ENCODE peak calls at places on chromosomes 4 and X, in five cellular contexts. M is A549, Z is RWPE1, T is heart left ventricle, W is choroid plexus epithelial cell. S is an unnamed sample.

GRCh38 chr4:33954759-33955158 is 2289.6 kb downstream of the ARAP2 start:
- DNase-seq in M (no peak), Z (no peak), T (peak), W (no peak), S (no peak)

GRCh38 chr4:94621491-94622080 is 136.2 kb upstream of the BMPR1B start:
- DNase-seq in M (peak), Z (peak), T (no peak), W (peak), S (no peak)

GRCh38 chr4:184453402-184454160 is 20.8 kb downstream of the IRF2 start:
- DNase-seq in M (no peak), Z (peak), T (no peak), W (peak), S (peak)

GRCh38 chr4:3290476-3290875 is 2.3 kb upstream of the RGS12 start:
- DNase-seq in M (no peak), Z (no peak), T (no peak), W (no peak), S (no peak)

GRCh38 chr4:24978291-24979072 is 52.3 kb downstream of the LGI2 start:
- DNase-seq in M (no peak), Z (no peak), T (no peak), W (no peak), S (no peak)

GRCh38 chr4:95386410-95386809 is 162.4 kb downstream of the UNC5C start:
- DNase-seq in M (no peak), Z (no peak), T (no peak), W (no peak), S (peak)

GRCh38 chr4:13543648-13544555 is at the start of gene NKX3-2:
- DNase-seq in M (no peak), Z (no peak), T (no peak), W (peak), S (no peak)

GRCh38 chr4:836003-836511 is 10.1 kb upstream of the CPLX1 start:
- DNase-seq in M (no peak), Z (no peak), T (no peak), W (no peak), S (no peak)

GRCh38 chrX:154466907-154467306 is 8.8 kb downstream of the PLXNA3 start:
- DNase-seq in M (no peak), Z (no peak), T (no peak), W (no peak), S (no peak)

GRCh38 chr4:128427832-128428366 is 140.3 kb upstream of the PGRMC2 start:
- DNase-seq in M (peak), Z (peak), T (peak), W (peak), S (peak)

GRCh38 chrX:30246769-30247489 is at the start of gene MAGEB1:
- DNase-seq in M (no peak), Z (no peak), T (no peak), W (no peak), S (no peak)

GRCh38 chr4:71537551-71538065 is 198.8 kb downstream of the SLC4A4 start:
- DNase-seq in M (no peak), Z (no peak), T (no peak), W (no peak), S (no peak)

GRCh38 chr4:1721666-1722550 is 587 bp downstream of the TACC3 start:
- DNase-seq in M (no peak), Z (no peak), T (no peak), W (no peak), S (no peak)

GRCh38 chr4:117137143-117137542 is 51.8 kb upstream of the TRAM1L1 start:
- DNase-seq in M (no peak), Z (peak), T (no peak), W (peak), S (peak)

GRCh38 chr4:153521995-153522799 is 56.0 kb downstream of the TMEM131L start:
- DNase-seq in M (no peak), Z (no peak), T (no peak), W (no peak), S (no peak)

GRCh38 chr4:74109894-74110605 is 11.1 kb upstream of the CXCL2 start:
- DNase-seq in M (peak), Z (peak), T (no peak), W (peak), S (peak)

GRCh38 chr4:121977251-121978168 is 25.6 kb upstream of the TRPC3 start:
- DNase-seq in M (no peak), Z (peak), T (no peak), W (peak), S (peak)

GRCh38 chr4:165721815-165722214 is 151.2 kb upstream of the TLL1 start:
- DNase-seq in M (no peak), Z (no peak), T (no peak), W (no peak), S (no peak)

GRCh38 chr4:38306482-38307071 is 346.4 kb downstream of the PTTG2 start:
- DNase-seq in M (no peak), Z (no peak), T (no peak), W (no peak), S (no peak)

GRCh38 chr4:140049924-140050681 is 103.9 kb downstream of the MAML3 start:
- DNase-seq in M (peak), Z (no peak), T (no peak), W (peak), S (no peak)

GRCh38 chr4:15976456-15977096 is 13.6 kb upstream of the FGFBP2 start:
- DNase-seq in M (no peak), Z (no peak), T (peak), W (peak), S (no peak)
- TF ChIP-seq CTCF in M (no peak), Z (no peak), T (no peak), W (peak), S (peak)

DNA sequence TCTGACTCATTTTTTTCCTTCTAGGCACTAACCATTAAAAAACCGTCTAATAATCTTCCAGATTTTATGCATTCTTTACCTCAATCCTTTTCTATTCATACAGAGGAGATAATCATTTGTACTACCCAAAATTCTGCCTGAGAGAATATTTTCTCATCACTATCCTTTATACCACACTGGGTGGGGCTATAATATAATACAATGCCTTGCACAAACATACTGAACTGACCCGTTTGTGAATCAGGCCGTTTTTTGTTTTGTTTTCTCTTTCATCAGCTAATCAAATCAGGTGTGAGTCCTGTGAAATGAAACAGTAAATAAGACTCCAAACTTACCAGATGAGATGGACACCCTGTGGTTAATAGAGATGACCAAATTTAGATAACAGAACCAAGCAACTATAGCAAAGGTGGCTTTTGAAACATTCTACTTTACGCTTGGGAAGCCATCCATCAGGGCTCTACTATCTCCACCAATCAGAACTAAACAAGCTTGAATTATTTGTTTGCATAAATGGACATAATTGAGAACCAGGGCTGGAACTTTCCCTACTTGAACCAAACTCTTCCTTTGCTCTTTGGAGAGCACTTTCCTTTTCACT is 573.0 kb downstream of the GABRG1 start:
- DNase-seq in M (no peak), Z (no peak), T (no peak), W (no peak), S (peak)
- TF ChIP-seq CTCF in M (no peak), Z (no peak), T (no peak), W (no peak), S (no peak)

DNA sequence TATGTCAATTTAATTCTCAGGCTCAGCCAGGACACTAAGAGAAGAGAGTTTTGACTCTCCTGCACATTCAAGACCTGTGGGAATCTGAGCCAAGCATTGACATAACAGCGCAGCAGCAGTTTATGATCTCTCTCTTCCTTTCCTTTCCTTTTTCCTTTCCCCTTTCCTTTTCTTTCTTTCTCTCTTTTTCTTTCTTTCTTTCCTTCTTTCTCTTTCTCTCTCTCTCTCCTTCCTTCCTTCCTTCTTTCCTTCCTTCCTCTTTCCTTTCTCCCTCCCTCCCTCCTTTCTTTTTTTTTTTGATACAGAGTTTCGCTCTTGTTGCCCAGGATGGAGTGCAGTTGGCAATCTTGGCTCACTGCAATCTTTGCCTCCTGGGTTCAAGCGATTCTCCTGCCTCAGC is 21.6 kb downstream of the SAT1 start:
- DNase-seq in M (no peak), Z (no peak), T (no peak), W (no peak), S (no peak)
- TF ChIP-seq CTCF in M (no peak), Z (no peak), T (no peak), W (no peak), S (no peak)

DNA sequence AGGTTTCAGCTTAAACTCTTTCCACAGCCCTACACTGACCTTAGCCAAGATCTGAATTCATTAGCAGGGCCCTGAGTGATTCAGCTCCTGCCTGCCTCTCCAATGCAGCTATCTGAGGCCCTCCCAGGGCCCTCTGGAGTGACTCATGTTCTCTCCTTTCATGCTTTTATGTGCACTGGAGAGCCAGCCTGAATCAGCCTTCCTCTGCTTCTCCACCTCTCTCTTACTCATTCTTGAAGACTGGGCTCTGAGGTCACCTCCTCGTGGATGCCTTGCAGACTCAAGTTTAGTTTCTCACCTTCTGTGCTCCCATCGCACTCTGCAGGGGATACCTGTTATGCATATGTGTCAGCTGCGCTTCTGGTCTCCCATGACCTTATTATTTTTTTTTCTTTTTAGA is 3.1 kb upstream of the OCIAD2 start:
- DNase-seq in M (peak), Z (peak), T (no peak), W (peak), S (peak)
- TF ChIP-seq CTCF in M (no peak), Z (no peak), T (no peak), W (no peak), S (peak)

GRCh38 chr4:108175966-108176365 is 7.2 kb upstream of the LEF1 start:
- DNase-seq in M (no peak), Z (no peak), T (no peak), W (no peak), S (no peak)

GRCh38 chr4:108181704-108182103 is 13.0 kb upstream of the LEF1 start:
- DNase-seq in M (no peak), Z (no peak), T (no peak), W (no peak), S (no peak)

DNA sequence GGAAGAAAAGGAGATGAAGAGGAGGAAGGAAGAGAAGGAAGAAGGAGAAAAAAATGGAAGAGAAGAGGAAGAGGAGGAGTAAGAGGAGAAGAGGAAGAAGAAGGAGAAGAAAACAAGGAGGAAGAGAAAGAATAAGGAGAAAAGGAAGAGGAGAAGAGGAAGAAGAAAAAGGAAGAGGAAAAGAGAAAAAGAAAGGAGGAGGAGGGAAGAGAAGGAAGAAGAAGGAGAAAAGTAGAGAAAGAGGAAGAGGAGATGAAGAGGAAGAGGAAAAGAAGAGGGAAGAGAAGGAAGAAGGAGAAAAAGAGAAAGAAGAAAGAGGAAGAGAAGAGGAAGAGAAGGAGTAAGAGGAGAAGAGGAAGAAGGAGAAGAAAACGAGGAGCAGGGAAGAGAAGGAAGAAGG is 11.8 kb upstream of the LEF1 start:
- DNase-seq in M (no peak), Z (no peak), T (no peak), W (no peak), S (no peak)
- TF ChIP-seq CTCF in M (no peak), Z (no peak), T (no peak), W (no peak), S (no peak)